ENCODE peak calls at places on chromosomes 6 and 20, in five cellular contexts. M is EH, Z is HCEC 1CT, O is MV-4-11, W is GM12892. Q is an unnamed sample.

GRCh38 chr6:157813757-157814455 is 9.1 kb upstream of the SNX9 start:
- DNase-seq in Z (peak; percentile 72), O (no peak), M (peak; percentile 93), W (no peak), Q (no peak)

GRCh38 chr6:101578306-101578705 is 184.8 kb downstream of the GRIK2 start:
- DNase-seq in O (no peak), W (no peak), M (no peak), Z (no peak), Q (no peak)

GRCh38 chr6:97440590-97441176 is 157.7 kb upstream of the MMS22L start:
- DNase-seq in W (no peak), M (peak; percentile 31), Z (peak; percentile 12), O (no peak), Q (no peak)

GRCh38 chr6:156279306-156279969 is 497.7 kb upstream of the ARID1B start:
- DNase-seq in O (peak; percentile 54), Z (no peak), W (no peak), M (peak; percentile 1), Q (no peak)

GRCh38 chr6:36666726-36667591 is 11.6 kb upstream of the CDKN1A start:
- DNase-seq in W (peak; percentile 66), Z (peak; percentile 89), O (peak; percentile 96), M (peak; percentile 96), Q (no peak)

GRCh38 chr6:116514103-116514502 is 2.7 kb downstream of the CALHM5 start:
- DNase-seq in W (no peak), Z (no peak), M (no peak), O (peak; percentile 15), Q (no peak)

GRCh38 chr20:15616626-15617025 is 956.6 kb downstream of the KIF16B start:
- DNase-seq in M (peak; percentile 68), Z (no peak), O (no peak), W (no peak), Q (no peak)

GRCh38 chr6:116438590-116439448 is 22.4 kb upstream of the CALHM6 start:
- DNase-seq in O (no peak), M (no peak), W (no peak), Z (no peak), Q (no peak)

GRCh38 chr6:1029196-1029595 is 282.7 kb upstream of the FOXQ1 start:
- DNase-seq in W (no peak), M (peak; percentile 53), O (no peak), Z (no peak), Q (no peak)

Q was measured in GM19239.